ENCODE peak calls at places on chromosome 7, in ten cellular contexts. S, C, W, K, F, M, Z, I, X and T are unnamed samples.

GRCh38 chr7:132577206-132578049 is 1.2 kb upstream of the PLXNA4 start:
- DNase-seq in S (peak), C (no peak), W (peak), K (peak), F (peak), M (no peak), Z (no peak), I (no peak), X (no peak), T (no peak)

GRCh38 chr7:2722591-2722990 is 34.6 kb downstream of the AMZ1 start:
- DNase-seq in S (peak), C (peak), W (no peak), K (no peak), F (no peak), M (no peak), Z (no peak), I (no peak), X (no peak), T (no peak)

GRCh38 chr7:155789001-155789725 is 23.1 kb downstream of the SHH start:
- DNase-seq in S (no peak), C (no peak), W (no peak), K (no peak), F (no peak), M (no peak), Z (no peak), I (no peak), X (no peak), T (no peak)

GRCh38 chr7:158317238-158318205 is 270.1 kb downstream of the PTPRN2 start:
- DNase-seq in S (no peak), C (no peak), W (no peak), K (no peak), F (no peak), M (no peak), Z (no peak), I (no peak), X (no peak), T (no peak)

GRCh38 chr7:45000096-45001032 is at the start of gene CCM2:
- DNase-seq in S (peak), C (no peak), W (peak), K (peak), F (peak), M (no peak), Z (no peak), I (peak), X (no peak), T (no peak)

GRCh38 chr7:92873776-92874175 is 37.4 kb upstream of the CDK6 start:
- DNase-seq in S (no peak), C (no peak), W (peak), K (no peak), F (no peak), M (no peak), Z (no peak), I (no peak), X (no peak), T (no peak)

GRCh38 chr7:25857376-25858067 is 294.5 kb upstream of the NFE2L3 start:
- DNase-seq in S (no peak), C (no peak), W (no peak), K (no peak), F (peak), M (no peak), Z (no peak), I (peak), X (no peak), T (no peak)

GRCh38 chr7:55532150-55532917 is 40.0 kb downstream of the VOPP1 start:
- DNase-seq in S (no peak), C (no peak), W (no peak), K (no peak), F (no peak), M (no peak), Z (no peak), I (peak), X (no peak), T (no peak)

GRCh38 chr7:4714161-4714700 is 32.1 kb downstream of the FOXK1 start:
- DNase-seq in S (no peak), C (no peak), W (no peak), K (no peak), F (no peak), M (no peak), Z (no peak), I (no peak), X (no peak), T (no peak)